ENCODE peak calls at places on chromosome 9, in four cellular contexts. One of them, this sample, is unnamed.

GRCh38 chr9:113219186-113219936 is 1.7 kb downstream of the FKBP15 start:
- DNase-seq in heart left ventricle: no peak
- DNase-seq in CD4-positive, alpha-beta T cell: no peak
- DNase-seq in left ventricle myocardium inferior: no peak
- DNase-seq in this sample: no peak

GRCh38 chr9:19410594-19410993 is 1.8 kb downstream of the ACER2 start:
- DNase-seq in CD4-positive, alpha-beta T cell: no peak
- DNase-seq in left ventricle myocardium inferior: no peak
- DNase-seq in heart left ventricle: no peak
- DNase-seq in this sample: no peak

GRCh38 chr9:133514475-133515239 is 10.1 kb downstream of the MYMK start:
- DNase-seq in left ventricle myocardium inferior: peak
- DNase-seq in heart left ventricle: peak
- DNase-seq in CD4-positive, alpha-beta T cell: no peak
- DNase-seq in this sample: peak

GRCh38 chr9:92725266-92725545 is 39.4 kb downstream of the BICD2 start:
- DNase-seq in CD4-positive, alpha-beta T cell: no peak
- DNase-seq in heart left ventricle: no peak
- DNase-seq in left ventricle myocardium inferior: no peak
- DNase-seq in this sample: no peak

GRCh38 chr9:95129651-95130291 is 187.7 kb downstream of the FANCC start:
- DNase-seq in heart left ventricle: no peak
- DNase-seq in CD4-positive, alpha-beta T cell: no peak
- DNase-seq in left ventricle myocardium inferior: no peak
- DNase-seq in this sample: no peak

GRCh38 chr9:129194222-129194621 is 16.2 kb upstream of the IER5L start:
- DNase-seq in heart left ventricle: no peak
- DNase-seq in left ventricle myocardium inferior: no peak
- DNase-seq in CD4-positive, alpha-beta T cell: no peak
- DNase-seq in this sample: no peak

GRCh38 chr9:92463989-92464388 is 18.3 kb downstream of the ASPN start:
- DNase-seq in left ventricle myocardium inferior: no peak
- DNase-seq in CD4-positive, alpha-beta T cell: no peak
- DNase-seq in heart left ventricle: no peak
- DNase-seq in this sample: no peak

GRCh38 chr9:91302831-91303230 is 58.9 kb downstream of the AUH start:
- DNase-seq in heart left ventricle: no peak
- DNase-seq in left ventricle myocardium inferior: no peak
- DNase-seq in CD4-positive, alpha-beta T cell: no peak
- DNase-seq in this sample: no peak

GRCh38 chr9:113219972-113220371 is 1.1 kb downstream of the FKBP15 start:
- DNase-seq in CD4-positive, alpha-beta T cell: no peak
- DNase-seq in heart left ventricle: no peak
- DNase-seq in left ventricle myocardium inferior: no peak
- DNase-seq in this sample: no peak

GRCh38 chr9:97518909-97519307 is 17.4 kb downstream of the TMOD1 start:
- DNase-seq in left ventricle myocardium inferior: no peak
- DNase-seq in heart left ventricle: no peak
- DNase-seq in CD4-positive, alpha-beta T cell: no peak
- DNase-seq in this sample: no peak

GRCh38 chr9:107142896-107143603 is 140.0 kb upstream of the RAD23B start:
- DNase-seq in CD4-positive, alpha-beta T cell: no peak
- DNase-seq in left ventricle myocardium inferior: no peak
- DNase-seq in heart left ventricle: no peak
- DNase-seq in this sample: no peak

GRCh38 chr9:132572921-132573320 is 9.5 kb upstream of the BARHL1 start:
- DNase-seq in left ventricle myocardium inferior: no peak
- DNase-seq in CD4-positive, alpha-beta T cell: no peak
- DNase-seq in heart left ventricle: no peak
- DNase-seq in this sample: no peak

GRCh38 chr9:114906922-114907571 is 23.3 kb downstream of the TNFSF8 start:
- DNase-seq in CD4-positive, alpha-beta T cell: no peak
- DNase-seq in heart left ventricle: no peak
- DNase-seq in left ventricle myocardium inferior: no peak
- DNase-seq in this sample: no peak

GRCh38 chr9:21415492-21416267 is 6.8 kb downstream of the IFNA8 start:
- DNase-seq in CD4-positive, alpha-beta T cell: no peak
- DNase-seq in heart left ventricle: no peak
- DNase-seq in left ventricle myocardium inferior: no peak
- DNase-seq in this sample: no peak

GRCh38 chr9:88532320-88532719 is 2.7 kb upstream of the NXNL2 start:
- DNase-seq in CD4-positive, alpha-beta T cell: no peak
- DNase-seq in left ventricle myocardium inferior: peak
- DNase-seq in heart left ventricle: peak
- DNase-seq in this sample: no peak

GRCh38 chr9:134792627-134793026 is 88.0 kb upstream of the FCN2 start:
- DNase-seq in left ventricle myocardium inferior: no peak
- DNase-seq in heart left ventricle: no peak
- DNase-seq in CD4-positive, alpha-beta T cell: no peak
- DNase-seq in this sample: no peak

GRCh38 chr9:136888454-136888853 is 2.1 kb downstream of the TRAF2 start:
- DNase-seq in CD4-positive, alpha-beta T cell: no peak
- DNase-seq in left ventricle myocardium inferior: no peak
- DNase-seq in heart left ventricle: no peak
- DNase-seq in this sample: no peak
- H3K27ac ChIP-seq in CD4-positive, alpha-beta T cell: no peak
- H3K27ac ChIP-seq in left ventricle myocardium inferior: no peak
- H3K27ac ChIP-seq in heart left ventricle: no peak
- H3K27ac ChIP-seq in this sample: no peak

DNA sequence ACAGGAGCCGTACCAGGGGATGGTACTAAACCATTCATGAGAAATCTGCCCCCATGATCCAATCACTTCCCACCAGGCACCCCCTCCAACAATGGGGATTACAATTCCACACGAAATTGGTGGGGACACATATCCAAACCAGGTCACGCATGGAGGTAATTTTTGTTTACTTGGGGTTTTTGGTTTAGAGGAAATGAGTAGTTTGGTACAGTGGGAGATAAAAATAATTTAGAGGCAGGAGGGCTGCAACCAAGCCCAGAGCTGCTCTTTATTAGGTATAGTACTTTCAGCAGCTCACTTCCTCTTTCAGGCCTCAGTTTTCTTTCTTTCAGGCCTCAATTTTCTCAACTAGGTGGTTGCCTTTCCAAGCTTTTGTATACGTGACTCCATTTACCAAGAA is 23.2 kb downstream of the PRUNE2 start:
- DNase-seq in CD4-positive, alpha-beta T cell: no peak
- DNase-seq in heart left ventricle: no peak
- DNase-seq in left ventricle myocardium inferior: no peak
- DNase-seq in this sample: no peak
- H3K27ac ChIP-seq in CD4-positive, alpha-beta T cell: no peak
- H3K27ac ChIP-seq in heart left ventricle: peak
- H3K27ac ChIP-seq in left ventricle myocardium inferior: no peak
- H3K27ac ChIP-seq in this sample: no peak

DNA sequence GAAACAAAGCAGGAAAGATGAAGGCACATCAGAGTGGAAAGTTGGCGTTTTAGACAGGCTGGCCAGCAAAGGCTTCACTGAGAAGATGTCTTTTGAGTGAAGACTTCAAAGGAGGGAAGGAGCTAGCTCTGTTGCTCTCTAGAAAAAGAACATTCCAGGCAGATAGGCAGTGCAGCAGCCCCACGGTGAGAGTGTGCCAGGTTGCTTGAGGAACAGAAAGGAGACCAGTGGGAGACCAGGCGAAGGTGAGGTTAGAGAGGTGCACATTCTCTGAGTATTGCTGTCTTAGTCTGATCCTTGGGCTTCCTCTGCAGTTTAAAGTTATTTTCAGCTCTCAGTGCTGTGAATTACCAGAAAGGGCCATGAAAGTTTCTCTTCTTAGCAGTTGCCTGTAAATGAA is 83.8 kb downstream of the SLC44A1 start:
- DNase-seq in CD4-positive, alpha-beta T cell: no peak
- DNase-seq in heart left ventricle: no peak
- DNase-seq in left ventricle myocardium inferior: no peak
- DNase-seq in this sample: no peak
- H3K27ac ChIP-seq in CD4-positive, alpha-beta T cell: no peak
- H3K27ac ChIP-seq in heart left ventricle: no peak
- H3K27ac ChIP-seq in left ventricle myocardium inferior: no peak
- H3K27ac ChIP-seq in this sample: peak

DNA sequence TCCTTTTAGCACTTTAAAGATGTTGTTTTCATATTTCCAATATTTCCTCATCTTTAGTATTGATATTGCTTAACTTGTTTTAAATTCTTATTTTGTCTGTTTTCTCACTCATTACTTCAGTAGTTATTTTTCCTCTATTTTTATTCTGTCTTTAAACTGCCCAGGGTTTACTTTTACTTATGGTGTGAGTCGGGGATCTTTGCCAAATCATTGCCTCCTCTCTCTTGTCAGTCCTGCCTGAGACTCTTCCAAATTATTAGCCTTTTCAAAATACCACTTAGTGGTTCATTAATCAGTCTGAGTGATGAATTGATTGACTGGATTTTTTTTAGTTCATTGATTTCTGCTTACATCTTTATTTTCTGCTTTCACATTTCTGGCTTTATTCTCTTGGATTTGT is 72.9 kb downstream of the SH3GL2 start:
- DNase-seq in CD4-positive, alpha-beta T cell: no peak
- DNase-seq in left ventricle myocardium inferior: no peak
- DNase-seq in heart left ventricle: no peak
- DNase-seq in this sample: no peak
- H3K27ac ChIP-seq in CD4-positive, alpha-beta T cell: no peak
- H3K27ac ChIP-seq in left ventricle myocardium inferior: no peak
- H3K27ac ChIP-seq in heart left ventricle: no peak
- H3K27ac ChIP-seq in this sample: no peak

This sample was measured in caudate nucleus.